ENCODE peak calls at places on chromosomes 3 and 15, in four cellular contexts. S is Peyer's patch, G is sigmoid colon, Y is tibial nerve. I is an unnamed sample.

GRCh38 chr3:125194061-125194848 is 18.3 kb downstream of the SLC12A8 start:
- DNase-seq in S (no peak), G (no peak), Y (no peak), I (no peak)

GRCh38 chr15:66780172-66780972 is 78.3 kb downstream of the SMAD6 start:
- DNase-seq in S (peak; percentile 60), G (peak; percentile 65), Y (no peak), I (no peak)

GRCh38 chr15:69749797-69750196 is 297.2 kb downstream of the RPLP1 start:
- DNase-seq in S (no peak), G (no peak), Y (no peak), I (no peak)

GRCh38 chr3:152910966-152911365 is 76.0 kb downstream of the P2RY1 start:
- DNase-seq in S (no peak), G (no peak), Y (no peak), I (no peak)

GRCh38 chr15:85744636-85745422 is 49.9 kb downstream of the KLHL25 start:
- DNase-seq in S (no peak), G (peak; percentile 53), Y (no peak), I (no peak)

GRCh38 chr3:120093119-120093922 is 926 bp downstream of the GSK3B start:
- DNase-seq in S (peak; percentile 56), G (no peak), Y (no peak), I (no peak)

GRCh38 chr15:85607141-85607806 is 187.5 kb downstream of the KLHL25 start:
- DNase-seq in S (no peak), G (no peak), Y (no peak), I (no peak)

GRCh38 chr15:52193791-52194190 is 2.6 kb upstream of the GNB5 start:
- DNase-seq in S (no peak), G (no peak), Y (no peak), I (no peak)

GRCh38 chr3:190180268-190180667 is 59.6 kb upstream of the P3H2 start:
- DNase-seq in S (no peak), G (no peak), Y (no peak), I (no peak)

GRCh38 chr3:120102674-120103073 is 8.4 kb upstream of the GSK3B start:
- DNase-seq in S (no peak), G (no peak), Y (no peak), I (no peak)

GRCh38 chr3:151798476-151798875 is 15.4 kb upstream of the AADAC start:
- DNase-seq in S (no peak), G (no peak), Y (no peak), I (no peak)

GRCh38 chr3:123605789-123606234 is 21.0 kb upstream of the HACD2 start:
- DNase-seq in S (no peak), G (no peak), Y (no peak), I (no peak)

GRCh38 chr3:112097378-112097777 is 11.2 kb downstream of the C3orf52 start:
- DNase-seq in S (peak; percentile 72), G (no peak), Y (no peak), I (no peak)

GRCh38 chr15:85282504-85283115 is 97.8 kb upstream of the AKAP13 start:
- DNase-seq in S (no peak), G (no peak), Y (no peak), I (no peak)

GRCh38 chr3:53773586-53774368 is 72.4 kb downstream of the CHDH start:
- DNase-seq in S (no peak), G (no peak), Y (no peak), I (no peak)

GRCh38 chr3:89625945-89626344 is 518.5 kb downstream of the EPHA3 start:
- DNase-seq in S (no peak), G (no peak), Y (no peak), I (no peak)

DNA sequence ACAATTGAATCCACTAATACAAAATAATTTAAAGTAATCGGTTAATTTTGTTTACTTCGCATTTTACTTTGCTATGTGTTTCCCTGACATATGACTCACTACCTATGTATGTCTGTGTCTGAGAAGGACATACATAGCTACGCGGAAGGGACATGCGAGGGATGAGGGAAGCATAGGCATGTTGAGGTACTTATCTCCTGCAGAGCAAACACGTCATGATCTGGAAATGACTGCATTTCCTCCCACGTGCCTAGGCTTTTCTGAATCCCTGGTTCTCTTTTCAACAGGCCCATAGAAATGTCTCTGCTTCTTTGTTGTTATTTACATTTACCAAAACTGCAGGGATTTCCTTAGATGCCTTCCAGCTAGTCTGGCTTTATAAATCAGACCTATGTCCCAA is 27.5 kb downstream of the ALCAM start:
- DNase-seq in S (no peak), G (no peak), Y (no peak), I (no peak)
- TF ChIP-seq POLR2A in S (no peak), G (no peak), Y (no peak), I (no peak)

GRCh38 chr3:66485291-66485968 is 15.4 kb downstream of the LRIG1 start:
- DNase-seq in S (peak; percentile 58), G (peak; percentile 81), Y (no peak), I (peak; percentile 5)

GRCh38 chr3:66486646-66487045 is 14.2 kb downstream of the LRIG1 start:
- DNase-seq in S (no peak), G (no peak), Y (no peak), I (no peak)

GRCh38 chr3:66487475-66487874 is 13.3 kb downstream of the LRIG1 start:
- DNase-seq in S (no peak), G (no peak), Y (no peak), I (no peak)

GRCh38 chr3:66484106-66484857 is 16.5 kb downstream of the LRIG1 start:
- DNase-seq in S (no peak), G (no peak), Y (no peak), I (no peak)

DNA sequence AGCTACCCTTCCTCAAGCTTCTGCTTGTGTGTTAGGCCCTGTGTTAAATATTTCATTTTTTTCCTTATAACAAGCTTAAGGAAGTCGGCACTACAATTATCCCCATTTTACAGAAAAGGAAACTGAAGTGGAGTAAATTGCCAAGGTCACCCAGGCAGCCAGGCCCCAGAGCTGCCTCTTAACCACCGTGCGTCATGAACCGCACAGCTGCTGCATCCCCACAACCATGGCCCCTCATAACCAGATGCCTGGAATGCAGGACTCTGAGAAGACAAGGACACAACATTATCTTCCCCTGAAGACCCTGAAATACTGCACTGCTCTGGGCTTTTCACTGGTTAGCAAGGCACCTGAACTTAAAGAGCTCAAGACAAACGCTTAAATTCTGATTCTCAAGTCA is 14.6 kb downstream of the LRIG1 start:
- DNase-seq in S (no peak), G (no peak), Y (no peak), I (no peak)
- H3K4me1 ChIP-seq in S (peaks cover 11% of the 10 kb centered on the region), G (no peaks in the 10 kb centered on the region), Y (no peaks in the 10 kb centered on the region), I (peaks cover 8% of the 10 kb centered on the region)

GRCh38 chr3:165504554-165504953 is 308.4 kb upstream of the SLITRK3 start:
- DNase-seq in S (no peak), G (no peak), Y (no peak), I (no peak)
- H3K27ac ChIP-seq in S (no peak overlapping the region), G (no peak overlapping the region), Y (no peak overlapping the region), I (no peak overlapping the region)

GRCh38 chr3:69740103-69741021 is 1.1 kb downstream of the MITF start:
- DNase-seq in S (peak; percentile 50), G (peak; percentile 68), Y (no peak), I (no peak)

GRCh38 chr3:69738291-69738690 is 973 bp upstream of the MITF start:
- DNase-seq in S (no peak), G (no peak), Y (no peak), I (no peak)

GRCh38 chr3:69738859-69739203 is 433 bp upstream of the MITF start:
- DNase-seq in S (no peak), G (peak; percentile 67), Y (no peak), I (no peak)

GRCh38 chr3:69741057-69741830 is 2.0 kb downstream of the MITF start:
- DNase-seq in S (no peak), G (no peak), Y (no peak), I (no peak)

GRCh38 chr3:69739204-69740102 is at the start of gene MITF:
- DNase-seq in S (peak; percentile 91), G (peak; percentile 96), Y (peak; percentile 87), I (peak; percentile 24)
- TF ChIP-seq POLR2A in S (no peak), G (no peak), Y (peak; percentile 70), I (peak; percentile 70)

GRCh38 chr15:40327338-40327917 is 3.9 kb downstream of the INAFM2 start:
- DNase-seq in S (no peak), G (no peak), Y (no peak), I (no peak)

GRCh38 chr15:40329804-40330203 is 6.3 kb downstream of the INAFM2 start:
- DNase-seq in S (no peak), G (peak; percentile 72), Y (no peak), I (no peak)

GRCh38 chr15:40328176-40328575 is 4.7 kb downstream of the INAFM2 start:
- DNase-seq in S (no peak), G (no peak), Y (no peak), I (no peak)

GRCh38 chr15:40330368-40330836 is 6.9 kb downstream of the INAFM2 start:
- DNase-seq in S (peak; percentile 58), G (peak; percentile 97), Y (no peak), I (no peak)

DNA sequence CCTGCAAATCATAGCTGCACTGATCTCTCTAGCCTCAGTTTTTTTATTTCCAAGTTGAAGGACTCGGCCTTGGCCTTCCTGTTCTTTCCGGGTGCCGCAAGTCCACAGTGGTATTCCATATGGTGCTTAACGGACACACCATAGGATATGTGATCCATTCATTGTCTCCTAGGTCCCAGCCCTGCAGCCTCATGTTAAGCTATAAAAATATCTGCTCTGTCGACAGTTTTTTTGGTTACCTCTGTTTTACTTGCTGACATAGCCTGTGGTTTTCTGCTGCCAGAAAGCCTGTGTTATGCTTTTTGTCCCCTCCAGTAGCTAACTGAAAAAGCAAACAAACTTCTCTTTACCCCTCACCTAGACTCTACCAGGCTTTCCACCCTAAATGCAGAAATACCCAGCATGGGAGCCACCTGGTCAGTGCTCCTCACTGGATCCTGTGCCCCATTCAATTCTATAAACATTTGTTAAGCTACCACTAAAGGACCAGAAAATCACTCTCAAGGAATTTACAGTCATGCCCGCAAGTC is 5.3 kb downstream of the INAFM2 start:
- DNase-seq in S (no peak), G (no peak), Y (no peak), I (no peak)
- H3K4me1 ChIP-seq in S (peaks cover 9% of the 10 kb centered on the region), G (no peaks in the 10 kb centered on the region), Y (no peaks in the 10 kb centered on the region), I (peaks cover 15% of the 10 kb centered on the region)

I was measured in esophagus squamous epithelium.